ENCODE peak calls at places on chromosomes 6 and 20, in eight cellular contexts. L is heart left ventricle; Z is cardiac muscle cell; G is hepatocyte; P is adrenal gland; C is fibroblast of lung; T is esophagus muscularis mucosa; E is CD4-positive, CD25-positive, alpha-beta regulatory T cell. U is an unnamed sample.
A peak's percentile ranks its signal among the peaks of the same experiment; 100 is the strongest.

GRCh38 chr6:55069132-55069781 is 105.1 kb upstream of the HCRTR2 start:
- DNase-seq in Z (peak; percentile 66), P (peak; percentile 27), L (no peak), E (no peak), T (no peak), G (peak; percentile 66), C (peak; percentile 43), U (no peak)

GRCh38 chr20:32431457-32431856 is 73.3 kb downstream of the ASXL1 start:
- DNase-seq in Z (no peak), L (no peak), G (no peak), T (no peak), P (no peak), C (no peak), E (no peak), U (no peak)

GRCh38 chr6:142009647-142010046 is 123.1 kb upstream of the GJE1 start:
- DNase-seq in E (no peak), G (no peak), L (no peak), P (no peak), C (peak; percentile 97), T (no peak), Z (peak; percentile 29), U (no peak)

GRCh38 chr20:25296094-25297093 is 48.5 kb downstream of the PYGB start:
- DNase-seq in Z (peak; percentile 40), C (no peak), E (no peak), L (no peak), G (peak; percentile 55), T (no peak), P (no peak), U (peak; percentile 18)

GRCh38 chr6:105398859-105399258 is 4.0 kb downstream of the PREP start:
- DNase-seq in C (no peak), E (no peak), L (no peak), P (no peak), Z (no peak), G (no peak), T (no peak), U (no peak)

GRCh38 chr20:43899274-43899878 is 15.3 kb upstream of the TOX2 start:
- DNase-seq in T (no peak), Z (no peak), G (no peak), E (no peak), C (no peak), L (no peak), P (no peak), U (no peak)

GRCh38 chr20:5402903-5403531 is 86.3 kb upstream of the PROKR2 start:
- DNase-seq in G (peak; percentile 35), E (no peak), C (no peak), Z (peak; percentile 19), L (no peak), P (no peak), T (peak; percentile 84), U (no peak)

GRCh38 chr6:70135783-70136182 is 167.1 kb downstream of the COL9A1 start:
- DNase-seq in E (no peak), C (no peak), Z (no peak), T (no peak), G (no peak), P (no peak), L (no peak), U (no peak)

GRCh38 chr6:3835055-3835731 is 14.0 kb upstream of the FAM50B start:
- DNase-seq in P (no peak), C (no peak), E (no peak), G (peak; percentile 81), L (no peak), T (peak; percentile 90), Z (no peak), U (no peak)

GRCh38 chr6:81215092-81215432 is 537.4 kb downstream of the TENT5A start:
- DNase-seq in C (no peak), G (no peak), L (no peak), T (no peak), E (no peak), P (no peak), Z (no peak), U (no peak)

GRCh38 chr6:123965894-123966293 is 162.2 kb downstream of the NKAIN2 start:
- DNase-seq in P (no peak), Z (peak; percentile 63), E (no peak), G (no peak), C (peak; percentile 4), T (no peak), L (no peak), U (no peak)

GRCh38 chr6:24323632-24324337 is 34.1 kb downstream of the DCDC2 start:
- DNase-seq in E (no peak), Z (no peak), L (no peak), G (no peak), T (no peak), P (no peak), C (peak; percentile 87), U (no peak)
- H3K27me3 ChIP-seq in E (peaks cover 2% of the 10 kb centered on the region), Z (no peaks in the 10 kb centered on the region), L (no peaks in the 10 kb centered on the region), G (no peaks in the 10 kb centered on the region), T (no peaks in the 10 kb centered on the region), P (peaks cover 7% of the 10 kb centered on the region), C (no peaks in the 10 kb centered on the region), U (peaks cover 9% of the 10 kb centered on the region)

DNA sequence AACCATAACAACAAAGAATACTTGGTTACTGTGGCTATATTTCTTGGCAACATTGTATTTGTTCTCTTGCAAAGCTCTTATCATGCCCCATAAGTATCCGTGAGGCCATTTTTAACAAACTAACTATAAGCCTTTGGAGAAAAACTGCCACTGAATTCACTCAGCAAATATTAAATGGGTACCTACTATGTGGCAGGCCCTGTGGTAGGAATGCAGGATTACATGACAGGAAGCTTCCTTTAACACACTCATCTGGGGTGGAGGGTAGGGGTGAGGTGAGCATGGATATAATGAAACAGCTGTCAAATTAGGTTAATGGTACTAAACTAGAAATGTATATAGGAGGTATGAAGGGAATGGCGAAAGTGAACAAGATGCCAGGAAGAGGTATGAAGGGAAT is 504.8 kb downstream of the MEI4 start:
- DNase-seq in C (no peak), Z (no peak), G (no peak), E (no peak), T (no peak), L (no peak), P (no peak), U (no peak)
- H3K9me3 ChIP-seq in C (no peaks in the 10 kb centered on the region), Z (no peaks in the 10 kb centered on the region), G (no peaks in the 10 kb centered on the region), E (no peaks in the 10 kb centered on the region), T (no peaks in the 10 kb centered on the region), L (no peaks in the 10 kb centered on the region), P (no peaks in the 10 kb centered on the region), U (no peaks in the 10 kb centered on the region)

DNA sequence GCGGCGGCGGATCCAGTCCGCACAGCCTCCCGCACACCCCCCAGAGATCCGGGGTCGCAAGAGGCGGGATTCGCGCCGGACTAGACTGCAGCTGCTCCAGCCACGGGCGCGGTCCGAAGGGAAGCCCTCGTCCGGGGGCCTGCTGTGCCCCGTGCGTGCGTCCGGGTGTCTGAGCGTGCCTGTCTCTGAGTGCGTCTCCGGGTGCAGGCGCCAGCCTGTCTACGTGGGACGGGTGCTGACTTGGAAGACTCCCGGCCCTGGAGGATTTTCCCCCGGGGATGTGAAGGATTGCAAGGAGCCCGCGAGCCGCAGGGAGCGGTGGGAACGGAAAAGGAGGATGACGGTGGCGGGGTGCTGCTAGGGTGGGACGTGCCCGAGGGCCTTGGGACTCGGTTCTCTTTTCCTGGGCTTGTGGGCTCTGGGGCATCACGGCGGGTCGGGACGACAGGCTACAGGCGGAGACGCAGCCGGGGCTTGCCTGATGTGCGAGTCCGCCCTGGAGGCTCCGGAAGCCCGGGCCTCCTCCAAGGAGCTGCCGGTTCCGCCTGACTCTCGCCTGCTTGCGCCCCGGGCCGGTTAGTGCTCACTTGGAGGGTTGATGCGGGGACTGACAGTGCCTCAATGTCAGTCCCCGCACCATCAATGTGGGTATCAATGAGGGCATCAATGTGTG is 5.7 kb downstream of the MAFB start:
- DNase-seq in E (no peak), G (peak; percentile 67), C (peak; percentile 24), P (no peak), Z (peak; percentile 33), L (peak; percentile 36), T (no peak), U (no peak)
- H3K27me3 ChIP-seq in E (peaks cover 31% of the 10 kb centered on the region), G (peaks cover 80% of the 10 kb centered on the region), C (peaks cover 18% of the 10 kb centered on the region), P (no peaks in the 10 kb centered on the region), Z (peaks cover 100% of the 10 kb centered on the region), L (peaks cover 32% of the 10 kb centered on the region), T (no peaks in the 10 kb centered on the region), U (peaks cover 79% of the 10 kb centered on the region)

DNA sequence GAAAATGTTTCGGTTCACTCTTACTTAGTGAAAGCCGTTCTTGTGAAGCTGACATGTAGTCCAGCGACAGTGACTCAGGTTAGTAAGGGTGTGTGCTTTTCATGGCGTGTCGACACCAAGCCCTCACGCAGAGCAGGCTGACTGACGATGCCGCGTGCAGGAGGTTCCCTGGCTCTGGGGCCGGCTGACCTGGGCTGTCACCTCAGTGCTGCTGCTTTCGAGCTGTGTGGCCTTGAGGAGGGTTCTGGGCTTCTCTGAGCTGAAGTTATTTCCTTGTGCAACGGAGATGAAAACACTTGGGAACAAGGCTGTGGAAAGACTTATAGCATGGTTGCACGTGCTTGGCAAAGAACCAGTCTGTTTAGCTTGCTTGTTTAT is 59.2 kb downstream of the PHACTR3 start:
- DNase-seq in L (no peak), E (no peak), C (no peak), G (no peak), Z (no peak), P (peak; percentile 0), T (no peak), U (no peak)
- H3K9me3 ChIP-seq in L (peaks cover 2% of the 10 kb centered on the region), E (peaks cover 5% of the 10 kb centered on the region), C (no peaks in the 10 kb centered on the region), G (no peaks in the 10 kb centered on the region), Z (no peaks in the 10 kb centered on the region), P (no peaks in the 10 kb centered on the region), T (peaks cover 2% of the 10 kb centered on the region), U (peaks cover 10% of the 10 kb centered on the region)

DNA sequence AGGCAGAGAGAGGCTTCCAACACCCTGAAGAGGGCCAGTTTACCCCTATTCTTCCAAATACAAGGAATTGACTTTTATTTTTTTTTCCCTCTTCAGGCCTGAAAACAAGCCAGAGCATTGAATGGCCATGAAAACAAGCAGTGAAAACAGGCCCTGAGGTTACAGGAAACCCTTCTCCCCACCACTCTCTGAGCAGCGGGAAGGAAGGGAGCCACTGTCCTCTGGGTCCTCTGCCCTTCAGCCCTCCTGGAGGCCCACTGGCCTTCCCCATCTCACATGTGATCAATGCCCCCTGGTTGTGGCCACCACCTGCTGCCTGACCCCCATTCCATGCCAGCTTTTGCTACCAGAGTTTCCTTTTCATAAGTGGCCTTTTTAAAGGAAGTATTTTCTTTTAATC is 44.1 kb downstream of the PDYN start:
- DNase-seq in L (no peak), Z (no peak), T (no peak), P (no peak), G (no peak), C (no peak), E (no peak), U (no peak)
- H3K27me3 ChIP-seq in L (no peaks in the 10 kb centered on the region), Z (no peaks in the 10 kb centered on the region), T (no peaks in the 10 kb centered on the region), P (no peaks in the 10 kb centered on the region), G (peaks cover 20% of the 10 kb centered on the region), C (peaks cover 13% of the 10 kb centered on the region), E (peaks cover 7% of the 10 kb centered on the region), U (peaks cover 23% of the 10 kb centered on the region)

DNA sequence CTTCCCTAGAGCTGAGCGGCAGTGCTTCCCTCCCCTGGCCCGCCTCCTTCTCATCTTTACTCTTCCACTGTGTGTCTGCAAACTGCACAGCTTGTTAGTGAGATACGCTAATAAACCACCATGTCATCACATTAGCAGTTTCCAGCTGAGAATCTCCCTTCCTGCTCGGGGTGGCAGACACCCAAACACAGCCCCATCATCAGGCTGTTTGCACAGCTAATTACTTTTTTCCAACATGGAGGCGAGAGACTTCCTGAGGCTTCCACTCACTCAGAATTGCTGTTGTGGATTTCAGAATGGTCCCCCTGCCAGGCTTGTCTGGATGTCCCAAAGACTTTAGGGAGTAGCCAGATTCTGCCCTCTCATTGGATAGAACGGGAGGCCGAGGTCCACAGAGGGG is 445.0 kb upstream of the SULF2 start:
- DNase-seq in T (no peak), E (no peak), L (no peak), C (no peak), P (no peak), Z (no peak), G (no peak), U (no peak)
- H3K9me3 ChIP-seq in T (no peaks in the 10 kb centered on the region), E (peaks cover 15% of the 10 kb centered on the region), L (peaks cover 5% of the 10 kb centered on the region), C (no peaks in the 10 kb centered on the region), P (no peaks in the 10 kb centered on the region), Z (no peaks in the 10 kb centered on the region), G (no peaks in the 10 kb centered on the region), U (no peaks in the 10 kb centered on the region)